ENCODE peak calls at places on chromosomes 4 and X, in four cellular contexts. One of them, this sample, is unnamed.

GRCh38 chr4:10083331-10083769 is 33.2 kb downstream of the WDR1 start:
- DNase-seq in stimulated activated CD4-positive, alpha-beta T cell treated with anti-CD3 and anti-CD28 coated beads, Interleukin-1b, Interleukin-23, amount 100 ng/mL, for 1 hour: no peak
- DNase-seq in activated T-cell treated with anti-CD3 and anti-CD28 coated beads, Interleukin-2, amount 50 U/mL, for 48 hours: no peak
- DNase-seq in KG1: no peak
- DNase-seq in this sample: no peak

GRCh38 chr4:142817442-142817841 is 28.7 kb downstream of the INPP4B start:
- DNase-seq in activated T-cell treated with anti-CD3 and anti-CD28 coated beads, Interleukin-2, amount 50 U/mL, for 48 hours: peak; percentile 55
- DNase-seq in KG1: peak; percentile 41
- DNase-seq in stimulated activated CD4-positive, alpha-beta T cell treated with anti-CD3 and anti-CD28 coated beads, Interleukin-1b, Interleukin-23, amount 100 ng/mL, for 1 hour: no peak
- DNase-seq in this sample: peak; percentile 69

GRCh38 chr4:186881521-186882220 is 158.0 kb upstream of the FAT1 start:
- DNase-seq in KG1: no peak
- DNase-seq in stimulated activated CD4-positive, alpha-beta T cell treated with anti-CD3 and anti-CD28 coated beads, Interleukin-1b, Interleukin-23, amount 100 ng/mL, for 1 hour: no peak
- DNase-seq in activated T-cell treated with anti-CD3 and anti-CD28 coated beads, Interleukin-2, amount 50 U/mL, for 48 hours: no peak
- DNase-seq in this sample: peak; percentile 82

GRCh38 chrX:47646636-47647035 is 3.7 kb downstream of the ELK1 start:
- DNase-seq in activated T-cell treated with anti-CD3 and anti-CD28 coated beads, Interleukin-2, amount 50 U/mL, for 48 hours: no peak
- DNase-seq in stimulated activated CD4-positive, alpha-beta T cell treated with anti-CD3 and anti-CD28 coated beads, Interleukin-1b, Interleukin-23, amount 100 ng/mL, for 1 hour: no peak
- DNase-seq in KG1: no peak
- DNase-seq in this sample: no peak

GRCh38 chr4:184114431-184114830 is 103.2 kb downstream of the ENPP6 start:
- DNase-seq in KG1: no peak
- DNase-seq in stimulated activated CD4-positive, alpha-beta T cell treated with anti-CD3 and anti-CD28 coated beads, Interleukin-1b, Interleukin-23, amount 100 ng/mL, for 1 hour: no peak
- DNase-seq in activated T-cell treated with anti-CD3 and anti-CD28 coated beads, Interleukin-2, amount 50 U/mL, for 48 hours: no peak
- DNase-seq in this sample: no peak

GRCh38 chr4:337932-338758 is 531 bp downstream of the ZNF141 start:
- DNase-seq in KG1: no peak
- DNase-seq in activated T-cell treated with anti-CD3 and anti-CD28 coated beads, Interleukin-2, amount 50 U/mL, for 48 hours: peak; percentile 77
- DNase-seq in stimulated activated CD4-positive, alpha-beta T cell treated with anti-CD3 and anti-CD28 coated beads, Interleukin-1b, Interleukin-23, amount 100 ng/mL, for 1 hour: no peak
- DNase-seq in this sample: peak; percentile 14

GRCh38 chrX:87409113-87409841 is 108.3 kb upstream of the KLHL4 start:
- DNase-seq in stimulated activated CD4-positive, alpha-beta T cell treated with anti-CD3 and anti-CD28 coated beads, Interleukin-1b, Interleukin-23, amount 100 ng/mL, for 1 hour: no peak
- DNase-seq in activated T-cell treated with anti-CD3 and anti-CD28 coated beads, Interleukin-2, amount 50 U/mL, for 48 hours: no peak
- DNase-seq in KG1: no peak
- DNase-seq in this sample: peak; percentile 0

GRCh38 chr4:7253806-7254205 is 61.5 kb downstream of the SORCS2 start:
- DNase-seq in activated T-cell treated with anti-CD3 and anti-CD28 coated beads, Interleukin-2, amount 50 U/mL, for 48 hours: no peak
- DNase-seq in stimulated activated CD4-positive, alpha-beta T cell treated with anti-CD3 and anti-CD28 coated beads, Interleukin-1b, Interleukin-23, amount 100 ng/mL, for 1 hour: no peak
- DNase-seq in KG1: no peak
- DNase-seq in this sample: no peak

GRCh38 chr4:8410641-8411271 is 29.8 kb downstream of the ACOX3 start:
- DNase-seq in activated T-cell treated with anti-CD3 and anti-CD28 coated beads, Interleukin-2, amount 50 U/mL, for 48 hours: no peak
- DNase-seq in KG1: no peak
- DNase-seq in stimulated activated CD4-positive, alpha-beta T cell treated with anti-CD3 and anti-CD28 coated beads, Interleukin-1b, Interleukin-23, amount 100 ng/mL, for 1 hour: no peak
- DNase-seq in this sample: peak; percentile 47

GRCh38 chr4:155248002-155248896 is 39.8 kb downstream of the NPY2R start:
- DNase-seq in KG1: no peak
- DNase-seq in stimulated activated CD4-positive, alpha-beta T cell treated with anti-CD3 and anti-CD28 coated beads, Interleukin-1b, Interleukin-23, amount 100 ng/mL, for 1 hour: no peak
- DNase-seq in activated T-cell treated with anti-CD3 and anti-CD28 coated beads, Interleukin-2, amount 50 U/mL, for 48 hours: no peak
- DNase-seq in this sample: no peak

GRCh38 chr4:31657859-31658258 is 937.7 kb downstream of the PCDH7 start:
- DNase-seq in stimulated activated CD4-positive, alpha-beta T cell treated with anti-CD3 and anti-CD28 coated beads, Interleukin-1b, Interleukin-23, amount 100 ng/mL, for 1 hour: no peak
- DNase-seq in KG1: no peak
- DNase-seq in activated T-cell treated with anti-CD3 and anti-CD28 coated beads, Interleukin-2, amount 50 U/mL, for 48 hours: no peak
- DNase-seq in this sample: peak; percentile 46

This sample was measured in foreskin keratinocyte.